ENCODE peak calls at places on chromosome 9, in six cellular contexts. Z is NCI-H2081; S is activated naive CD4-positive, alpha-beta T cell; J is LoVo; H is iris pigment epithelial cell; N is EL. K is an unnamed sample.

GRCh38 chr9:3241290-3241689 is 284.5 kb downstream of the RFX3 start:
- DNase-seq in Z (no peak), S (no peak), J (no peak), H (peak; percentile 28), N (no peak), K (peak; percentile 26)

GRCh38 chr9:1231998-1232919 is 182.1 kb downstream of the DMRT2 start:
- DNase-seq in Z (no peak), S (no peak), J (no peak), H (peak; percentile 89), N (peak; percentile 86), K (peak; percentile 9)

GRCh38 chr9:132674485-132674884 is 4.2 kb downstream of the GTF3C4 start:
- DNase-seq in Z (no peak), S (no peak), J (no peak), H (no peak), N (no peak), K (no peak)

GRCh38 chr9:21789541-21790037 is 12.8 kb upstream of the MTAP start:
- DNase-seq in Z (peak; percentile 75), S (no peak), J (peak; percentile 90), H (peak; percentile 93), N (peak; percentile 86), K (peak; percentile 90)

GRCh38 chr9:79371948-79372555 is 199.7 kb upstream of the TLE4 start:
- DNase-seq in Z (no peak), S (no peak), J (no peak), H (no peak), N (no peak), K (no peak)

GRCh38 chr9:129626079-129626943 is at the start of gene NTMT1:
- DNase-seq in Z (peak; percentile 73), S (peak; percentile 89), J (peak; percentile 85), H (peak; percentile 80), N (peak; percentile 81), K (peak; percentile 85)

GRCh38 chr9:136794281-136795026 is 1.7 kb upstream of the CCDC183 start:
- DNase-seq in Z (no peak), S (no peak), J (no peak), H (no peak), N (no peak), K (no peak)

GRCh38 chr9:23006127-23006526 is 559.5 kb downstream of the DMRTA1 start:
- DNase-seq in Z (no peak), S (no peak), J (no peak), H (no peak), N (no peak), K (no peak)

GRCh38 chr9:132637351-132637750 is 32.4 kb downstream of the DDX31 start:
- DNase-seq in Z (peak; percentile 89), S (no peak), J (no peak), H (no peak), N (no peak), K (no peak)

GRCh38 chr9:113770396-113770795 is 105.7 kb upstream of the ZNF618 start:
- DNase-seq in Z (no peak), S (no peak), J (no peak), H (no peak), N (peak; percentile 21), K (no peak)

GRCh38 chr9:99176527-99177013 is 45.2 kb downstream of the ALG2 start:
- DNase-seq in Z (no peak), S (no peak), J (no peak), H (no peak), N (no peak), K (no peak)

GRCh38 chr9:127637322-127637847 is 25.3 kb downstream of the STXBP1 start:
- DNase-seq in Z (peak; percentile 29), S (no peak), J (peak; percentile 47), H (peak; percentile 92), N (peak; percentile 78), K (peak; percentile 56)

K was measured in myocyte.